ENCODE peak calls at places on chromosomes 6 and 20, in eight cellular contexts. One of them, this sample, is unnamed.

GRCh38 chr6:75642314-75642713 is 40.6 kb downstream of the SENP6 start:
- DNase-seq in AG20443: no peak
- DNase-seq in stomach: no peak
- DNase-seq in stimulated activated naive CD4-positive, alpha-beta T cell treated with Interleukin-2 at 50 U/mL for 16 hours: no peak
- DNase-seq in WERI-Rb-1: no peak
- DNase-seq in HS-5: no peak
- DNase-seq in smooth muscle cell of the brain vasculature: no peak
- DNase-seq in stimulated activated naive B cell treated with anti-CD40 and anti-IgM and Interleukin-4, amounts not matched to agents 10 μg/mL and 1 μg/mL and 100 μg/mL, for 72 hours: no peak
- DNase-seq in this sample: no peak

GRCh38 chr6:101454106-101454676 is 60.7 kb downstream of the GRIK2 start:
- DNase-seq in stomach: no peak
- DNase-seq in smooth muscle cell of the brain vasculature: no peak
- DNase-seq in HS-5: no peak
- DNase-seq in AG20443: no peak
- DNase-seq in stimulated activated naive B cell treated with anti-CD40 and anti-IgM and Interleukin-4, amounts not matched to agents 10 μg/mL and 1 μg/mL and 100 μg/mL, for 72 hours: no peak
- DNase-seq in stimulated activated naive CD4-positive, alpha-beta T cell treated with Interleukin-2 at 50 U/mL for 16 hours: no peak
- DNase-seq in WERI-Rb-1: peak
- DNase-seq in this sample: no peak

GRCh38 chr6:137162692-137163303 is 10.6 kb downstream of the IL22RA2 start:
- DNase-seq in stomach: no peak
- DNase-seq in stimulated activated naive CD4-positive, alpha-beta T cell treated with Interleukin-2 at 50 U/mL for 16 hours: no peak
- DNase-seq in HS-5: no peak
- DNase-seq in AG20443: no peak
- DNase-seq in WERI-Rb-1: no peak
- DNase-seq in stimulated activated naive B cell treated with anti-CD40 and anti-IgM and Interleukin-4, amounts not matched to agents 10 μg/mL and 1 μg/mL and 100 μg/mL, for 72 hours: no peak
- DNase-seq in smooth muscle cell of the brain vasculature: no peak
- DNase-seq in this sample: no peak

GRCh38 chr20:43915209-43916072 is 789 bp downstream of the TOX2 start:
- DNase-seq in AG20443: peak
- DNase-seq in stimulated activated naive B cell treated with anti-CD40 and anti-IgM and Interleukin-4, amounts not matched to agents 10 μg/mL and 1 μg/mL and 100 μg/mL, for 72 hours: peak
- DNase-seq in stomach: no peak
- DNase-seq in smooth muscle cell of the brain vasculature: no peak
- DNase-seq in WERI-Rb-1: no peak
- DNase-seq in HS-5: no peak
- DNase-seq in stimulated activated naive CD4-positive, alpha-beta T cell treated with Interleukin-2 at 50 U/mL for 16 hours: peak
- DNase-seq in this sample: no peak

GRCh38 chr6:30350519-30350918 is 5.6 kb downstream of the RPP21 start:
- DNase-seq in smooth muscle cell of the brain vasculature: no peak
- DNase-seq in stimulated activated naive CD4-positive, alpha-beta T cell treated with Interleukin-2 at 50 U/mL for 16 hours: no peak
- DNase-seq in stomach: no peak
- DNase-seq in stimulated activated naive B cell treated with anti-CD40 and anti-IgM and Interleukin-4, amounts not matched to agents 10 μg/mL and 1 μg/mL and 100 μg/mL, for 72 hours: no peak
- DNase-seq in HS-5: no peak
- DNase-seq in AG20443: no peak
- DNase-seq in WERI-Rb-1: no peak
- DNase-seq in this sample: no peak

GRCh38 chr6:2229742-2230141 is 15.7 kb downstream of the GMDS start:
- DNase-seq in stomach: no peak
- DNase-seq in HS-5: no peak
- DNase-seq in stimulated activated naive CD4-positive, alpha-beta T cell treated with Interleukin-2 at 50 U/mL for 16 hours: no peak
- DNase-seq in stimulated activated naive B cell treated with anti-CD40 and anti-IgM and Interleukin-4, amounts not matched to agents 10 μg/mL and 1 μg/mL and 100 μg/mL, for 72 hours: no peak
- DNase-seq in AG20443: no peak
- DNase-seq in WERI-Rb-1: no peak
- DNase-seq in smooth muscle cell of the brain vasculature: no peak
- DNase-seq in this sample: no peak

GRCh38 chr6:80363501-80363900 is 257.0 kb downstream of the BCKDHB start:
- DNase-seq in stomach: no peak
- DNase-seq in stimulated activated naive B cell treated with anti-CD40 and anti-IgM and Interleukin-4, amounts not matched to agents 10 μg/mL and 1 μg/mL and 100 μg/mL, for 72 hours: no peak
- DNase-seq in AG20443: peak
- DNase-seq in stimulated activated naive CD4-positive, alpha-beta T cell treated with Interleukin-2 at 50 U/mL for 16 hours: no peak
- DNase-seq in smooth muscle cell of the brain vasculature: no peak
- DNase-seq in HS-5: no peak
- DNase-seq in WERI-Rb-1: no peak
- DNase-seq in this sample: peak

GRCh38 chr20:31578448-31579138 is 26.5 kb upstream of the ID1 start:
- DNase-seq in stomach: no peak
- DNase-seq in stimulated activated naive CD4-positive, alpha-beta T cell treated with Interleukin-2 at 50 U/mL for 16 hours: no peak
- DNase-seq in WERI-Rb-1: no peak
- DNase-seq in smooth muscle cell of the brain vasculature: no peak
- DNase-seq in AG20443: no peak
- DNase-seq in stimulated activated naive B cell treated with anti-CD40 and anti-IgM and Interleukin-4, amounts not matched to agents 10 μg/mL and 1 μg/mL and 100 μg/mL, for 72 hours: no peak
- DNase-seq in HS-5: no peak
- DNase-seq in this sample: no peak

GRCh38 chr6:166825553-166826145 is 130.7 kb downstream of the RNASET2 start:
- DNase-seq in HS-5: no peak
- DNase-seq in WERI-Rb-1: no peak
- DNase-seq in smooth muscle cell of the brain vasculature: peak
- DNase-seq in stimulated activated naive CD4-positive, alpha-beta T cell treated with Interleukin-2 at 50 U/mL for 16 hours: no peak
- DNase-seq in stomach: no peak
- DNase-seq in AG20443: no peak
- DNase-seq in stimulated activated naive B cell treated with anti-CD40 and anti-IgM and Interleukin-4, amounts not matched to agents 10 μg/mL and 1 μg/mL and 100 μg/mL, for 72 hours: no peak
- DNase-seq in this sample: peak

GRCh38 chr20:47041500-47041899 is 146.9 kb downstream of the EYA2 start:
- DNase-seq in smooth muscle cell of the brain vasculature: no peak
- DNase-seq in HS-5: no peak
- DNase-seq in stimulated activated naive B cell treated with anti-CD40 and anti-IgM and Interleukin-4, amounts not matched to agents 10 μg/mL and 1 μg/mL and 100 μg/mL, for 72 hours: no peak
- DNase-seq in stomach: no peak
- DNase-seq in AG20443: no peak
- DNase-seq in stimulated activated naive CD4-positive, alpha-beta T cell treated with Interleukin-2 at 50 U/mL for 16 hours: no peak
- DNase-seq in WERI-Rb-1: no peak
- DNase-seq in this sample: no peak

GRCh38 chr6:85458184-85458583 is 8.3 kb downstream of the NT5E start:
- DNase-seq in HS-5: no peak
- DNase-seq in stomach: no peak
- DNase-seq in smooth muscle cell of the brain vasculature: no peak
- DNase-seq in WERI-Rb-1: no peak
- DNase-seq in AG20443: no peak
- DNase-seq in stimulated activated naive CD4-positive, alpha-beta T cell treated with Interleukin-2 at 50 U/mL for 16 hours: no peak
- DNase-seq in stimulated activated naive B cell treated with anti-CD40 and anti-IgM and Interleukin-4, amounts not matched to agents 10 μg/mL and 1 μg/mL and 100 μg/mL, for 72 hours: no peak
- DNase-seq in this sample: no peak